ENCODE peak calls at places on chromosomes 5 and 9, in seven cellular contexts. E is HCT116, F is K562, T is A549, L is body of pancreas, H is HepG2, Z is heart left ventricle. R is an unnamed sample. For H3K4me1, the result is how much of the 10 kb centered on the place peaks cover.

GRCh38 chr5:175821790-175822211 is 49.6 kb upstream of the CPLX2 start:
- ATAC-seq in E (peak), F (no peak), T (peak), L (no peak), H (no peak), Z (no peak), R (no peak)

GRCh38 chr5:142409253-142409594 is 84.4 kb upstream of the SPRY4 start:
- ATAC-seq in E (no peak), F (no peak), T (no peak), L (no peak), H (no peak), Z (no peak), R (no peak)

GRCh38 chr9:73153793-73154227 is 2.1 kb downstream of the ANXA1 start:
- ATAC-seq in E (peak), F (peak), T (peak), L (no peak), H (no peak), Z (peak), R (no peak)

GRCh38 chr5:115471674-115472073 is 72.9 kb downstream of the FEM1C start:
- ATAC-seq in E (no peak), F (no peak), T (no peak), L (no peak), H (no peak), Z (peak), R (no peak)

GRCh38 chr5:148924817-148925216 is 98.4 kb downstream of the ADRB2 start:
- ATAC-seq in E (no peak), F (no peak), T (no peak), L (peak), H (no peak), Z (peak), R (peak)

GRCh38 chr5:114418546-114419388 is 56.9 kb downstream of the KCNN2 start:
- ATAC-seq in E (no peak), F (no peak), T (no peak), L (no peak), H (no peak), Z (no peak), R (no peak)

GRCh38 chr9:94780516-94780950 is 54.0 kb downstream of the AOPEP start:
- ATAC-seq in E (no peak), F (no peak), T (no peak), L (peak), H (no peak), Z (peak), R (no peak)

GRCh38 chr5:157280511-157280910 is 14.6 kb downstream of the CYFIP2 start:
- ATAC-seq in E (no peak), F (no peak), T (no peak), L (no peak), H (no peak), Z (no peak), R (no peak)

DNA sequence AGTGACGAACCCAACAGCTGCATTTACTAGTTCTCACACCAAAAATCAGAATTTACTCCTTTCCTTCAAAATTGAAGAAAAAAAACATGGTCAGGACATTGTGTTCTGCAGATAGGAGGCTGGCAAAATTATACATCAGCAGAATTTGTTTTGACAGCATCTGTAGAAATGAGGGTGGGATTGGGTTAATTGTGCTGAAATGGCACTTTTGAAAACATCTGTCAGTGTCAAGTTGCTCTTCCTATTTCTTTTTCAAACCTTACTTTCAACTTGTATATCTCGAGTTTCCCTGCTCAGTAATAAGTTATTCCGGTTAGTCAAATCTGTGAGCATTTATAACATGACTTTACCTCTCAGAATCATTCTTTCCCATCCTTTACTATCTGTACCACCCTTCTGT is 19.8 kb downstream of the WDR36 start:
- ATAC-seq in E (no peak), F (no peak), T (no peak), L (no peak), H (no peak), Z (no peak), R (peak)
- H3K4me3 ChIP-seq in E (no peak), F (no peak), T (no peak), L (no peak), H (no peak), Z (no peak), R (no peak)

GRCh38 chr5:139565411-139566305 is 4.5 kb downstream of the UBE2D2 start:
- ATAC-seq in E (no peak), F (no peak), T (no peak), L (no peak), H (no peak), Z (no peak), R (no peak)
- TF ChIP-seq POLR2A in E (no peak), F (no peak), T (no peak), L (no peak), H (no peak), Z (no peak), R (no peak)

GRCh38 chr5:62504129-62504528 is 74.5 kb upstream of the LRRC70 start:
- ATAC-seq in E (no peak), F (no peak), T (no peak), L (no peak), H (no peak), Z (no peak), R (no peak)
- H3K4me1 ChIP-seq in E (under half), F (under half), T (under half), L (under half), H (under half), Z (under half), R (under half)

GRCh38 chr9:136494012-136494411 is 11.2 kb upstream of the SEC16A start:
- ATAC-seq in E (peak), F (peak), T (peak), L (no peak), H (no peak), Z (peak), R (peak)
- H3K4me3 ChIP-seq in E (no peak), F (no peak), T (no peak), L (no peak), H (no peak), Z (no peak), R (no peak)

GRCh38 chr9:5832543-5833529 is at the start of gene ERMP1:
- ATAC-seq in E (peak), F (peak), T (peak), L (peak), H (peak), Z (peak), R (peak)
- TF ChIP-seq POLR2A in E (peak), F (peak), T (peak), L (peak), H (peak), Z (peak), R (peak)

GRCh38 chr9:124274738-124275137 is 17.0 kb downstream of the NEK6 start:
- ATAC-seq in E (no peak), F (no peak), T (no peak), L (no peak), H (no peak), Z (no peak), R (no peak)
- H3K4me1 ChIP-seq in E (under half), F (under half), T (under half), L (under half), H (half or more), Z (under half), R (half or more)

GRCh38 chr5:39517800-39518199 is 93.0 kb upstream of the DAB2 start:
- ATAC-seq in E (no peak), F (no peak), T (peak), L (no peak), H (no peak), Z (no peak), R (peak)
- H3K4me3 ChIP-seq in E (no peak), F (no peak), T (no peak), L (no peak), H (no peak), Z (no peak), R (no peak)

GRCh38 chr9:15306757-15307522 is at the start of gene TTC39B:
- ATAC-seq in E (peak), F (peak), T (peak), L (peak), H (peak), Z (peak), R (peak)
- TF ChIP-seq POLR2A in E (no peak), F (no peak), T (peak), L (peak), H (peak), Z (peak), R (peak)